ENCODE peak calls at places on chromosomes 2 and 18, in five cellular contexts. D, F, G, U and R are unnamed samples.

GRCh38 chr18:5104246-5104645 is 92.8 kb downstream of the AKAIN1 start:
- DNase-seq in D (no peak), F (no peak), G (no peak), U (no peak), R (no peak)

GRCh38 chr2:100416939-100417744 is at the start of gene CHST10:
- DNase-seq in D (peak), F (peak), G (no peak), U (peak), R (peak)

GRCh38 chr2:204251118-204251757 is 294.0 kb upstream of the PARD3B start:
- DNase-seq in D (no peak), F (no peak), G (no peak), U (no peak), R (no peak)

GRCh38 chr2:7102831-7103230 is 185.6 kb downstream of the RNF144A start:
- DNase-seq in D (no peak), F (no peak), G (no peak), U (no peak), R (no peak)

GRCh38 chr2:120937736-120938131 is 202.1 kb downstream of the GLI2 start:
- DNase-seq in D (no peak), F (no peak), G (no peak), U (no peak), R (no peak)

GRCh38 chr2:226903179-226903578 is 67.3 kb downstream of the RHBDD1 start:
- DNase-seq in D (peak), F (no peak), G (no peak), U (no peak), R (no peak)

GRCh38 chr2:226581661-226582060 is 218.0 kb downstream of the IRS1 start:
- DNase-seq in D (no peak), F (no peak), G (no peak), U (no peak), R (no peak)

GRCh38 chr2:230176996-230177395 is 42.8 kb downstream of the SP110 start:
- DNase-seq in D (no peak), F (no peak), G (no peak), U (no peak), R (no peak)

GRCh38 chr18:68733693-68734092 is 18.8 kb upstream of the TMX3 start:
- DNase-seq in D (peak), F (no peak), G (no peak), U (no peak), R (no peak)

GRCh38 chr2:232588680-232589585 is 38.4 kb downstream of the EIF4E2 start:
- DNase-seq in D (peak), F (no peak), G (no peak), U (peak), R (peak)

GRCh38 chr2:74516070-74516633 is 1.9 kb downstream of the TLX2 start:
- DNase-seq in D (no peak), F (peak), G (peak), U (peak), R (peak)

GRCh38 chr2:187924293-187924692 is 367.4 kb upstream of the GULP1 start:
- DNase-seq in D (no peak), F (no peak), G (no peak), U (no peak), R (no peak)

GRCh38 chr2:55493220-55493619 is 26.3 kb upstream of the CFAP36 start:
- DNase-seq in D (no peak), F (no peak), G (no peak), U (no peak), R (no peak)

GRCh38 chr2:9378433-9379371 is 44.6 kb downstream of the ITGB1BP1 start:
- DNase-seq in D (peak), F (no peak), G (peak), U (peak), R (peak)

GRCh38 chr2:29193111-29193510 is 77.9 kb downstream of the CLIP4 start:
- DNase-seq in D (no peak), F (no peak), G (no peak), U (no peak), R (no peak)

GRCh38 chr2:74984947-74985637 is 26.6 kb downstream of the POLE4 start:
- DNase-seq in D (no peak), F (no peak), G (no peak), U (no peak), R (no peak)

GRCh38 chr18:63882333-63883141 is 5.0 kb upstream of the SERPINB2 start:
- DNase-seq in D (peak), F (no peak), G (no peak), U (no peak), R (no peak)

GRCh38 chr2:23713352-23713751 is 213.6 kb downstream of the ATAD2B start:
- DNase-seq in D (no peak), F (no peak), G (no peak), U (no peak), R (no peak)

GRCh38 chr2:11839916-11840315 is 93.5 kb downstream of the LPIN1 start:
- DNase-seq in D (no peak), F (no peak), G (no peak), U (no peak), R (no peak)

GRCh38 chr18:21167641-21168372 is 56.2 kb upstream of the ROCK1 start:
- DNase-seq in D (peak), F (no peak), G (no peak), U (no peak), R (no peak)

GRCh38 chr2:236054661-236055060 is 113.5 kb downstream of the GBX2 start:
- DNase-seq in D (no peak), F (no peak), G (no peak), U (no peak), R (no peak)

GRCh38 chr2:26302846-26303245 is 43.1 kb upstream of the SELENOI start:
- DNase-seq in D (no peak), F (no peak), G (no peak), U (no peak), R (no peak)

GRCh38 chr2:190637331-190637734 is 11.6 kb upstream of the NAB1 start:
- DNase-seq in D (peak), F (no peak), G (no peak), U (no peak), R (no peak)

GRCh38 chr2:26707747-26708146 is 15.2 kb downstream of the KCNK3 start:
- DNase-seq in D (no peak), F (no peak), G (no peak), U (no peak), R (no peak)

GRCh38 chr2:99615247-99615771 is 125.5 kb upstream of the REV1 start:
- DNase-seq in D (peak), F (no peak), G (peak), U (no peak), R (no peak)

GRCh38 chr2:119231975-119232665 is 8.5 kb downstream of the STEAP3 start:
- DNase-seq in D (no peak), F (no peak), G (no peak), U (no peak), R (no peak)

GRCh38 chr2:39728941-39729351 is 50.1 kb downstream of the THUMPD2 start:
- DNase-seq in D (peak), F (no peak), G (no peak), U (no peak), R (peak)

GRCh38 chr2:241248897-241249296 is 60.4 kb downstream of the ANO7 start:
- DNase-seq in D (no peak), F (no peak), G (no peak), U (no peak), R (no peak)

GRCh38 chr2:140650825-140651224 is 1480.0 kb downstream of the LRP1B start:
- DNase-seq in D (peak), F (no peak), G (no peak), U (no peak), R (no peak)

GRCh38 chr18:7317804-7318231 is 86.9 kb downstream of the LRRC30 start:
- DNase-seq in D (no peak), F (no peak), G (no peak), U (no peak), R (no peak)

GRCh38 chr2:132623096-132623839 is 46.7 kb downstream of the LYPD1 start:
- DNase-seq in D (no peak), F (no peak), G (peak), U (no peak), R (no peak)

DNA sequence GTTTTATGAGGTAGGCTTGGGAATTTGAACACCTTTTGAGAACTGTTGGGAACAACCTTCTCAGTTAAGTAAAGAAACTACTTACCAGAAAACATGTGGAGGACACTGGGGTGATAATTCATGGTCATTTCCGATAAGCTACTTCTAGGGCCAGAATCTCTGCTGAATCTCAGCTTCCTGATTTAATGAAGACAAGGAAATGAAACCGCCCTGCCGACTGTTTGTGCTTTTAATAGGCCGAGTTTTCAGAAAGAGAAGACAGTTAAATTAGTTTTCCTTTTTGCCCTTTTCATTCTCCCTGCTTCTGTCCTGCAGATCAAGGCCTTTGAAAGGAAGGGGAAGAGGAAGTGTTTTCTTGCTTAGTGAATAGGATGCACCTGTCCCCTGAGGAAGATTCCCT is 126.6 kb downstream of the SH3RF3 start:
- DNase-seq in D (no peak), F (no peak), G (no peak), U (no peak), R (no peak)
- H3K4me3 ChIP-seq in D (no peak), F (no peak), G (no peak), U (no peak), R (no peak)

GRCh38 chr2:3414133-3414856 is 34.8 kb downstream of the TRAPPC12 start:
- DNase-seq in D (no peak), F (no peak), G (no peak), U (no peak), R (no peak)
- H3K27ac ChIP-seq in D (no peak), F (no peak), G (no peak), U (no peak), R (no peak)

GRCh38 chr2:136118819-136119716 is 1.1 kb upstream of the CXCR4 start:
- DNase-seq in D (no peak), F (peak), G (peak), U (peak), R (peak)
- H3K4me3 ChIP-seq in D (peak), F (peak), G (peak), U (no peak), R (peak)

DNA sequence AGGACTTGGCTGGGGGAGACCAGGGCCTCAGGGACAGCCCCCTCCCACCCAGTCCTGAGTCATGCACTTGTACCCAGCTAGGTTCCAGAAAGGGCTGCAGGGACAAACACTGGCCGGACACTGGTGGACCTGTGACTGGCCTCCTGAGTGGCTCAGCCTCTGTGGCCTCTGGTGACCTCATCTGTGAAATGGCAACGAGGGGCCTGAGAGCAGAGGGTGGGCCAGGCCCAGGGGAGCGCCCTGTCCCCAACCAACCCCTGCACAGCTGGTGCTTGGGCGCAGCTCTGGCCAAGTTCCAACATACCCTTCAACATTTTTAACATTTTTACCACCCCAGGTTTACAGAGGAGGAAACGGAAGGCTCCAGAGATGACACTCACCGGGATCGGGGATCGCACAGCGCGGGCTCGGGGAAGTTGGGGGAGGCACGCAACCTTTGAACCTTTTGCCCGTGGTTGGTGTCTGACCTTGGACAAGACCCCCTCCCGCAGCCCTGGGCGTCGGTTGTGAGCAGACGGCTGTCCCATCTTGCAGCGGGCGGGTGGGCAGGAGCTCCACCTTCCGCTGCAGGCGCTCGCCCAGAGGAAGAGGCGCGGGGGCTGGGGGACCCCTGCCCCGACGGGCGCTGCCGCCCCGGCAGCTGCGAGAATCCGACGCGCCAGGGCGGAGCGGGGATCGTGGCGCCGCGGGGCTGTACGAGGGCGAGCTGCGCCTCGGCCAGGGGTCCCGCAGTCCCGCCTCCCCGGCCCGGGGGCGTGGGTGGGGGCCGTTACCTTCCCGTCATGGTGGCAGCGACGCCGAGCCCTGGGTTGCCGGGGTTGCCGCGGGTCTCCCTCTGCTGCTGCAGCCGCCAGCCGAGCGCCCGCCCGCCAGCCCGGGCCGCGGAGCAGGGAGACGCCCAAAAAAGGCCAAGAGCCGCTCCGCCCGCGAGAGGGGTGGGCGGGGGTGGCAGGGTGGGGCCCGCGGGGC is 805 bp downstream of the LIMS2 start:
- DNase-seq in D (no peak), F (no peak), G (peak), U (peak), R (no peak)
- H3K27ac ChIP-seq in D (peak), F (peak), G (peak), U (peak), R (no peak)

DNA sequence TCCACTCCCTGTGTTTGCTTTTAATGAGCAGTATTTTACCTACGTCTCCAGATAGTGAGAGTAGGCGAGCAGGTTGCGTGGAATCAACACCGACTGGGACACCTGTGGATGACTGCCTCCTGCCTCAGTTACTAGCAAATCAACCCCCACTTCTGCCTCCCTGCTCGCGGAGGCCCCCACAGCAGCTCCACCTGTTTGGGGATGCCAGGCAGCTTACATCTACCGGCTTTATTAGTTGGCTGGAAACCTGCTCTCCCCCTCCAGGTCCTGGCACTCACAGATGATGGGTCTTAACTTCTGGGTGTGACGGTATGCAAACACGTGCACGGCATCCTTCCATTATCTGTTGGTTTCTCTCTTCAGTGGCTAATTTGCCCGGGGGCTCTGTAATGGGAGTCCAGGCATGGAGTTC is 164.4 kb upstream of the SESTD1 start:
- DNase-seq in D (no peak), F (no peak), G (no peak), U (no peak), R (no peak)
- H3K4me3 ChIP-seq in D (no peak), F (no peak), G (no peak), U (no peak), R (no peak)

GRCh38 chr2:206820755-206821154 is 55.3 kb downstream of the FASTKD2 start:
- DNase-seq in D (no peak), F (no peak), G (no peak), U (no peak), R (no peak)
- H3K27ac ChIP-seq in D (no peak), F (no peak), G (no peak), U (no peak), R (no peak)

GRCh38 chr2:45342-46130 is 769 bp downstream of the FAM110C start:
- DNase-seq in D (no peak), F (no peak), G (no peak), U (no peak), R (peak)
- H3K4me3 ChIP-seq in D (peak), F (peak), G (peak), U (no peak), R (no peak)

GRCh38 chr18:23136326-23137092 is 1.2 kb downstream of the CABLES1 start:
- DNase-seq in D (no peak), F (no peak), G (peak), U (no peak), R (no peak)
- H3K27ac ChIP-seq in D (peak), F (peak), G (peak), U (peak), R (peak)